ENCODE peak calls at places on chromosomes 5 and 9, in five cellular contexts. G is upper lobe of left lung, E is HepG2, Q is GM12878, Z is K562. L is an unnamed sample.

GRCh38 chr5:72206994-72207393 is 99.7 kb downstream of the MAP1B start:
- ATAC-seq in G (no peak), Z (no peak), E (no peak), Q (no peak), L (no peak)

GRCh38 chr9:91729558-91729842 is 220.5 kb downstream of the ROR2 start:
- ATAC-seq in E (no peak), G (no peak), Q (no peak), Z (no peak), L (no peak)

GRCh38 chr9:128702445-128702948 is at the start of gene PKN3:
- ATAC-seq in G (peak; percentile 91), Q (peak; percentile 92), E (peak; percentile 87), Z (peak; percentile 91), L (peak; percentile 89)

GRCh38 chr9:127397722-127398647 is 1.0 kb downstream of the SLC2A8 start:
- ATAC-seq in E (peak; percentile 12), Q (peak; percentile 9), Z (no peak), G (no peak), L (no peak)

GRCh38 chr9:84480071-84480470 is 139.5 kb upstream of the SLC28A3 start:
- ATAC-seq in Q (no peak), G (no peak), E (no peak), Z (no peak), L (no peak)

GRCh38 chr5:83509535-83509934 is 38.0 kb downstream of the VCAN start:
- ATAC-seq in G (no peak), Q (peak; percentile 36), E (no peak), Z (peak; percentile 57), L (peak; percentile 58)

GRCh38 chr9:120522032-120522431 is 57.9 kb downstream of the CDK5RAP2 start:
- ATAC-seq in Z (no peak), Q (no peak), E (no peak), G (no peak), L (no peak)

GRCh38 chr9:127163409-127163808 is 41.0 kb upstream of the ANGPTL2 start:
- ATAC-seq in G (no peak), E (no peak), Q (peak; percentile 37), Z (no peak), L (no peak)

GRCh38 chr5:10401499-10401898 is 40.2 kb upstream of the ROPN1L start:
- ATAC-seq in E (no peak), Q (peak; percentile 92), G (no peak), Z (no peak), L (no peak)

GRCh38 chr5:53052499-53052898 is 57.1 kb downstream of the MOCS2 start:
- ATAC-seq in G (no peak), E (no peak), Q (no peak), Z (no peak), L (no peak)

GRCh38 chr9:107024193-107024592 is 161.2 kb downstream of the ZNF462 start:
- ATAC-seq in E (no peak), Z (no peak), Q (peak; percentile 74), G (no peak), L (no peak)

GRCh38 chr5:151264113-151264512 is 11.1 kb downstream of the GM2A start:
- ATAC-seq in Q (peak; percentile 85), E (peak; percentile 39), Z (peak; percentile 81), G (no peak), L (peak; percentile 25)
- TF ChIP-seq POLR2A in Q (peak; percentile 39), E (no peak), Z (no peak), G (no peak), L (no peak)

GRCh38 chr9:5834214-5834613 is 1.3 kb upstream of the ERMP1 start:
- ATAC-seq in Q (no peak), E (no peak), Z (no peak), G (no peak), L (no peak)

GRCh38 chr9:5835808-5836207 is 2.9 kb upstream of the ERMP1 start:
- ATAC-seq in Z (no peak), Q (no peak), G (no peak), E (no peak), L (no peak)

GRCh38 chr9:5832093-5832542 is 799 bp downstream of the ERMP1 start:
- ATAC-seq in E (peak; percentile 1), Q (peak; percentile 10), G (no peak), Z (peak; percentile 57), L (no peak)

GRCh38 chr9:5832543-5833529 is at the start of gene ERMP1:
- ATAC-seq in Z (peak; percentile 93), Q (peak; percentile 85), G (peak; percentile 95), E (peak; percentile 85), L (peak; percentile 94)
- TF ChIP-seq EP300 in Z (no peak), Q (no peak), G (no peak), E (no peak), L (no peak)

DNA sequence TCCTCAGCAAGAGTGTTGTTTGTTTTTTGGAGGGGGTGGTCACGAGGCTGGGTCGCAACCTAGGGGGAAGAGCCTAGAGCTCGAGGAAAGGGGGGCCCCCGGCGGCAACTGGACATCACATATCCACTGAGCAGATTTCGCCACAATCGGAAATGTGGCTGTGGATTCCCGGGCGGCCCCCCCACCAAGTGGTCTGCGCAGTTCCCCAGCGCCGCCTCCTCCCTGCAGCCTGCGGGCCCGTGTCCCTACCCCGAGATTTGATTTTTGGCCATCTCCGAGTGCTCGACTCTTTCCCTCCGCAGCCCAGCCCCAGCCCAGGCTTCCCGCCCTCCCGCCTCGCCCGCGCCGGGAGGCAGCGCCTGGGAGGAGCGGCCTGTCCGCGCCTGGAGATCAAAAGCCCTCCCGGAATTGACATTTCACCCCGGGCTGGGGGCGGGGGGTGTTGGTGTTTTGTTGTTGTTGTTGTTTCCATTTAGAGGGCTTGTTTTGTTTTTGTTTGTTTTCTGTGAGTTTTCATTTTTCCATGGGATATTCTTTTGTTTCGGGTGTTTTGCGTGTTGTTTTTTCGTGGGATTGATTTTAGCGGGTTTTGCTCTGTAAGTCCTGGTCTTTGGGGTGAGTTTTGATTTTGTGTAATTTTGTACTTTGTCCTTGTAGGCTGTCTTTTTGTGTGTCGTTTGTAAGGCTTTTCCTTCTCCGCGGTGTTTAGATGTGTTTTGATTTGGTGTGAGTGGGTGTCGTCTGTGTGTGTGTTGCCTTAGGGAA is 1.6 kb upstream of the PAX5 start:
- ATAC-seq in Z (no peak), G (no peak), E (peak; percentile 18), Q (peak; percentile 0), L (no peak)
- TF ChIP-seq POLR2AphosphoS5 in Z (no peak), G (no peak), E (no peak), Q (no peak), L (no peak)

GRCh38 chr9:137301086-137301947 is 754 bp downstream of the NRARP start:
- ATAC-seq in E (peak; percentile 14), Z (peak; percentile 75), G (no peak), Q (peak; percentile 5), L (no peak)
- TF ChIP-seq POLR2A in E (no peak), Z (peak; percentile 38), G (no peak), Q (peak; percentile 3), L (no peak)

DNA sequence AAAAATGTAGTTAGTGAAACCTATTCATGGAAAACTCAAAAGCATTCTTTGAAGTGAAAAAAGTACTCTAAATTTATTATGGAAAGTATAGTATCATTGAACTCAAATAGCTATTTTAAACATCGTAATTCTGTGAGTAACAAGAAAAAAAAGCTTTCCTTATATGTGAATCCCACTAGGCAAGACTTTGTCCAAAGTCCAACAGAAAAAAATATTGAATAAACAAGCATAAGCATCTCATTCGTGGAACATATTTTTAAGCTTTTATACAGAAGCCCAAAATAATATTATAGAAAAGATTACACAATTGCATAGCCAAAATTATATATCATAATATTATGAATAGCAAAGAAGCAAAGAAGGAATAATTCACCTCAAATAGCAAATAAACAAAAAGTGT is 79.4 kb upstream of the IFNE start:
- ATAC-seq in E (no peak), Z (no peak), Q (no peak), G (no peak), L (no peak)
- TF ChIP-seq EP300 in E (no peak), Z (no peak), Q (no peak), G (no peak), L (no peak)